ENCODE peak calls at places on chromosome 1, in eight cellular contexts. N is tibial nerve; X is stimulated activated CD4-positive, alpha-beta T cell treated with anti-CD3 and anti-CD28 coated beads, Interleukin-4, amount 100 ng/mL, for 24 hours; B is transverse colon; S is posterior cingulate gyrus; A is ovary; T is bronchial epithelial cell; Z is activated CD4-positive, alpha-beta T cell treated with anti-CD3 and anti-CD28 coated beads, Interleukin-2, amount 50 U/mL, for 4 hours. K is an unnamed sample.

GRCh38 chr1:188169971-188170370 is 1341.2 kb downstream of the PLA2G4A start:
- DNase-seq in Z (no peak), X (no peak), N (no peak), B (no peak), T (no peak), S (no peak), A (no peak), K (no peak)

GRCh38 chr1:170284016-170284415 is 138.3 kb downstream of the NTMT2 start:
- DNase-seq in N (no peak), A (no peak), T (no peak), X (no peak), B (no peak), Z (no peak), S (no peak), K (no peak)

GRCh38 chr1:179058343-179059184 is 23.3 kb upstream of the TOR3A start:
- DNase-seq in N (no peak), X (no peak), Z (no peak), A (no peak), B (no peak), T (no peak), S (no peak), K (no peak)

GRCh38 chr1:216749219-216749618 is 26.0 kb upstream of the ESRRG start:
- DNase-seq in T (no peak), B (no peak), A (no peak), S (no peak), X (no peak), N (no peak), Z (no peak), K (no peak)

GRCh38 chr1:119686661-119687060 is 25.1 kb upstream of the PHGDH start:
- DNase-seq in Z (no peak), N (no peak), S (no peak), T (peak), X (no peak), B (no peak), A (no peak), K (no peak)

GRCh38 chr1:65799601-65800000 is 6.9 kb downstream of the PDE4B start:
- DNase-seq in X (no peak), B (no peak), S (no peak), T (no peak), A (no peak), N (no peak), Z (no peak), K (no peak)

GRCh38 chr1:183609313-183609712 is 19.1 kb upstream of the NCF2 start:
- DNase-seq in A (peak), Z (no peak), N (peak), X (no peak), T (peak), S (peak), B (peak), K (no peak)

GRCh38 chr1:196545239-196545638 is 63.0 kb downstream of the KCNT2 start:
- DNase-seq in N (no peak), A (no peak), B (no peak), T (no peak), Z (no peak), S (no peak), X (no peak), K (no peak)

GRCh38 chr1:224730950-224731349 is 114.8 kb downstream of the CNIH3 start:
- DNase-seq in A (no peak), B (no peak), Z (no peak), X (no peak), S (no peak), N (no peak), T (peak), K (no peak)

GRCh38 chr1:50048791-50049190 is 25.0 kb upstream of the AGBL4 start:
- DNase-seq in A (no peak), X (no peak), Z (no peak), T (no peak), N (no peak), B (no peak), S (no peak), K (no peak)

GRCh38 chr1:93288558-93288957 is 57.1 kb upstream of the DR1 start:
- DNase-seq in S (no peak), B (no peak), Z (no peak), X (no peak), A (no peak), T (peak), N (no peak), K (no peak)

GRCh38 chr1:220219136-220219442 is 53.2 kb downstream of the RAB3GAP2 start:
- DNase-seq in S (no peak), Z (no peak), T (peak), B (no peak), X (no peak), N (no peak), A (no peak), K (no peak)

GRCh38 chr1:29960156-29960755 is 723.9 kb downstream of the PTPRU start:
- DNase-seq in B (no peak), T (no peak), Z (no peak), X (no peak), S (no peak), A (no peak), N (no peak), K (no peak)

GRCh38 chr1:74145086-74145485 is 52.9 kb downstream of the LRRIQ3 start:
- DNase-seq in T (no peak), S (no peak), A (no peak), X (no peak), N (no peak), Z (no peak), B (no peak), K (no peak)

GRCh38 chr1:113714606-113715269 is 44.5 kb downstream of the PHTF1 start:
- DNase-seq in A (no peak), T (no peak), B (no peak), S (no peak), X (no peak), Z (no peak), N (no peak), K (no peak)

GRCh38 chr1:99965646-99966375 is 4.0 kb upstream of the SLC35A3 start:
- DNase-seq in B (no peak), X (no peak), Z (no peak), A (no peak), N (no peak), S (no peak), T (peak), K (no peak)

GRCh38 chr1:162366671-162367070 is 10.0 kb downstream of the SPATA46 start:
- DNase-seq in B (no peak), Z (no peak), A (no peak), T (no peak), N (no peak), S (no peak), X (no peak), K (no peak)

GRCh38 chr1:50423670-50424000 is 392 bp upstream of the DMRTA2 start:
- DNase-seq in B (no peak), Z (no peak), S (no peak), A (no peak), N (no peak), T (peak), X (peak), K (no peak)

GRCh38 chr1:244386595-244386994 is 65.1 kb downstream of the ADSS2 start:
- DNase-seq in T (no peak), A (no peak), N (no peak), X (no peak), B (no peak), S (no peak), Z (no peak), K (no peak)